ENCODE peak calls at places on chromosomes 11 and 22, in six cellular contexts. I is uterus, B is cardiac muscle cell, X is lung, C is astrocyte of the cerebellum, U is AG04450. O is an unnamed sample.

GRCh38 chr11:96899971-96900370 is 510.2 kb downstream of the JRKL start:
- DNase-seq in I (no peak), B (no peak), X (no peak), C (no peak), U (no peak), O (no peak)

GRCh38 chr11:2569321-2569721 is 124.5 kb downstream of the KCNQ1 start:
- DNase-seq in I (no peak), B (no peak), X (no peak), C (no peak), U (no peak), O (peak)

GRCh38 chr22:45640941-45641621 is 30.6 kb upstream of the ATXN10 start:
- DNase-seq in I (no peak), B (no peak), X (no peak), C (no peak), U (no peak), O (no peak)

GRCh38 chr11:108958446-108959123 is 293.7 kb downstream of the DDX10 start:
- DNase-seq in I (no peak), B (no peak), X (no peak), C (no peak), U (no peak), O (no peak)

GRCh38 chr11:128521697-128522062 is 65.7 kb downstream of the ETS1 start:
- DNase-seq in I (peak), B (no peak), X (peak), C (no peak), U (no peak), O (no peak)

GRCh38 chr11:59173964-59174663 is 2.2 kb downstream of the DTX4 start:
- DNase-seq in I (peak), B (no peak), X (peak), C (no peak), U (no peak), O (no peak)

GRCh38 chr11:74749127-74749964 is 697 bp downstream of the RNF169 start:
- DNase-seq in I (peak), B (peak), X (peak), C (no peak), U (no peak), O (no peak)

GRCh38 chr22:46062232-46062615 is 85.3 kb upstream of the WNT7B start:
- DNase-seq in I (no peak), B (no peak), X (no peak), C (no peak), U (no peak), O (no peak)

GRCh38 chr11:124179311-124179710 is 3.8 kb upstream of the OR10D3 start:
- DNase-seq in I (no peak), B (no peak), X (no peak), C (no peak), U (no peak), O (no peak)

GRCh38 chr11:88522624-88523361 is 185.3 kb upstream of the CTSC start:
- DNase-seq in I (no peak), B (no peak), X (no peak), C (no peak), U (no peak), O (no peak)

GRCh38 chr11:4087551-4087950 is 7.0 kb upstream of the RRM1 start:
- DNase-seq in I (no peak), B (no peak), X (no peak), C (no peak), U (no peak), O (no peak)

GRCh38 chr11:104343578-104343977 is 179.6 kb upstream of the PDGFD start:
- DNase-seq in I (no peak), B (peak), X (no peak), C (no peak), U (no peak), O (no peak)

GRCh38 chr22:33210129-33210784 is 152.1 kb upstream of the SYN3 start:
- DNase-seq in I (no peak), B (peak), X (peak), C (no peak), U (no peak), O (no peak)

GRCh38 chr11:117945047-117945820 is 16.0 kb upstream of the TMPRSS13 start:
- DNase-seq in I (no peak), B (no peak), X (peak), C (no peak), U (no peak), O (no peak)

GRCh38 chr11:61129608-61130523 is 27.6 kb downstream of the CD5 start:
- DNase-seq in I (peak), B (peak), X (peak), C (peak), U (peak), O (peak)

GRCh38 chr11:70109006-70109405 is 30.9 kb downstream of the ANO1 start:
- DNase-seq in I (no peak), B (no peak), X (no peak), C (peak), U (no peak), O (no peak)

GRCh38 chr11:1102221-1102971 is 27.7 kb downstream of the MUC2 start:
- DNase-seq in I (no peak), B (no peak), X (no peak), C (no peak), U (no peak), O (no peak)

DNA sequence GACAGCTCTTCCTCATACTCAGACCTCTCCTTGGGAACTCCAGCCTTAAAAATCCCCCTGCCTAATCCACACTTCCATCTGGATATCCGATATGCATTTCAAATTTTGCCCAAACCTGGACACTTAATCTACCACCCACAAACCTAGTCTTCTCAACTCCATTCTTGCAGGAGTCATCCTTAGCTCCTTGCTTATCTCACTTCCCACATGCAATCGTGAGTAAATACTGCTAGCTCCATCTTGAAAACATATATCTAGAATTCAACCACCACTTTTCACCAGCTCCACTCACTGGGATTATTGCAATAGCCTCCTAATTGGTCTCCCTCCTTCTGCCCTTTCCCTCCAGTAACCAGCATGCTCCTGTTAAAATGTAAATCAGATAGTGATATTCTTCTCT is 2.6 kb upstream of the MYOD1 start:
- DNase-seq in I (no peak), B (no peak), X (no peak), C (no peak), U (no peak), O (no peak)
- TF ChIP-seq CTCF in I (no peak), B (no peak), X (no peak), C (no peak), U (no peak), O (no peak)

DNA sequence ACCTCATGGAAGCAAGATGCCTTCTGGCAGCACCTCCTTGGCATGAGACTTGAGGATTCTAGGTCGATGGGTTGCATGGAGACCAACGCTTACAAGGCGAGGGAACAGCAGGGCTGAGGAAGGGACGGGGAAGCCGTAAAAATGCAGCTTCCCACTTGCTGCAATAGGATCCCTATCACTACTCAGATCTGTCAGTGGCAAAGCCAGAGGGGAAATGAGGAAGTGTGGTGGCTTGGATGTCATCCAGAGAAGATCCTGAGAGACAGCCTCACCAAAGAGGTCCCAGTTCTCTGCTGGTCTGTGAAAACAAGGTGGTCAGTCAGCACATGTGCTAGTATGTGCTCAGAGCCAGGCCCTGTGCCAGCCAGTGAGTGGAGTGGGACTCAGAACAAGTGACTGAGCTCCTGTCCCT is 22.2 kb downstream of the CYB5R2 start:
- DNase-seq in I (no peak), B (no peak), X (no peak), C (no peak), U (no peak), O (no peak)
- TF ChIP-seq CTCF in I (no peak), B (no peak), X (no peak), C (no peak), U (no peak), O (no peak)

GRCh38 chr11:14259186-14259784 is 99.7 kb downstream of the RRAS2 start:
- DNase-seq in I (no peak), B (no peak), X (no peak), C (no peak), U (no peak), O (no peak)
- TF ChIP-seq CTCF in I (no peak), B (no peak), X (no peak), C (no peak), U (no peak), O (no peak)

GRCh38 chr22:35498026-35498425 is 42.6 kb upstream of the RASD2 start:
- DNase-seq in I (no peak), B (no peak), X (no peak), C (no peak), U (no peak), O (no peak)
- TF ChIP-seq CTCF in I (no peak), B (no peak), X (no peak), C (no peak), U (no peak), O (no peak)

GRCh38 chr11:113690619-113691569 is 15.2 kb downstream of the TMPRSS5 start:
- DNase-seq in I (no peak), B (no peak), X (no peak), C (no peak), U (no peak), O (no peak)
- TF ChIP-seq CTCF in I (no peak), B (peak), X (no peak), C (peak), U (no peak), O (peak)

O was measured in AG09319.